ENCODE peak calls at places on chromosomes 16 and 17, in seven cellular contexts. X, P, H, M, T, D and R are unnamed samples.

GRCh38 chr16:72560617-72561016 is 388.7 kb upstream of the PMFBP1 start:
- DNase-seq in X (no peak), P (no peak), H (no peak), M (no peak), T (no peak), D (no peak), R (no peak)

GRCh38 chr17:77279448-77280303 is 138.9 kb downstream of the SEC14L1 start:
- DNase-seq in X (peak), P (no peak), H (no peak), M (no peak), T (no peak), D (no peak), R (no peak)

GRCh38 chr17:67449065-67449464 is 72.0 kb downstream of the PITPNC1 start:
- DNase-seq in X (peak), P (no peak), H (no peak), M (no peak), T (no peak), D (no peak), R (no peak)

GRCh38 chr17:19537116-19537515 is 3.5 kb downstream of the SLC47A1 start:
- DNase-seq in X (no peak), P (no peak), H (no peak), M (no peak), T (no peak), D (no peak), R (no peak)

GRCh38 chr17:65783845-65784334 is 222.4 kb upstream of the AXIN2 start:
- DNase-seq in X (peak), P (peak), H (no peak), M (peak), T (no peak), D (no peak), R (no peak)

GRCh38 chr17:82236142-82236971 is 7.5 kb downstream of the SLC16A3 start:
- DNase-seq in X (peak), P (no peak), H (no peak), M (peak), T (peak), D (peak), R (no peak)

GRCh38 chr17:4354862-4355514 is 11.5 kb downstream of the UBE2G1 start:
- DNase-seq in X (no peak), P (no peak), H (no peak), M (no peak), T (no peak), D (no peak), R (no peak)

GRCh38 chr16:11497329-11497805 is 89.4 kb downstream of the LITAF start:
- DNase-seq in X (peak), P (peak), H (peak), M (peak), T (peak), D (peak), R (peak)

GRCh38 chr17:80912451-80912850 is 79.2 kb upstream of the CHMP6 start:
- DNase-seq in X (no peak), P (no peak), H (no peak), M (no peak), T (no peak), D (no peak), R (peak)

GRCh38 chr17:81428945-81429344 is 33.7 kb downstream of the BAHCC1 start:
- DNase-seq in X (no peak), P (no peak), H (no peak), M (no peak), T (no peak), D (no peak), R (no peak)

GRCh38 chr16:82634955-82635610 is 8.3 kb downstream of the CDH13 start:
- DNase-seq in X (no peak), P (no peak), H (no peak), M (no peak), T (no peak), D (no peak), R (no peak)

GRCh38 chr17:37766951-37767350 is 22.1 kb upstream of the HNF1B start:
- DNase-seq in X (no peak), P (no peak), H (no peak), M (peak), T (no peak), D (no peak), R (no peak)

GRCh38 chr17:17749921-17750320 is 68.7 kb downstream of the RAI1 start:
- DNase-seq in X (peak), P (peak), H (peak), M (peak), T (no peak), D (peak), R (no peak)

GRCh38 chr17:72122668-72123495 is 2.1 kb downstream of the SOX9 start:
- DNase-seq in X (peak), P (no peak), H (no peak), M (no peak), T (peak), D (no peak), R (peak)

GRCh38 chr17:42406602-42407288 is 16.3 kb downstream of the CAVIN1 start:
- DNase-seq in X (no peak), P (no peak), H (no peak), M (no peak), T (no peak), D (no peak), R (no peak)

GRCh38 chr16:30131869-30132475 is 9.0 kb upstream of the MAPK3 start:
- DNase-seq in X (no peak), P (no peak), H (no peak), M (no peak), T (no peak), D (peak), R (no peak)

GRCh38 chr17:48293319-48294192 is 136.5 kb downstream of the SKAP1 start:
- DNase-seq in X (no peak), P (no peak), H (no peak), M (peak), T (no peak), D (no peak), R (no peak)

GRCh38 chr16:68319185-68319908 is 8.5 kb downstream of the PRMT7 start:
- DNase-seq in X (no peak), P (no peak), H (no peak), M (no peak), T (no peak), D (no peak), R (no peak)

GRCh38 chr16:71966932-71967331 is 33.3 kb downstream of the PKD1L3 start:
- DNase-seq in X (no peak), P (no peak), H (no peak), M (no peak), T (no peak), D (no peak), R (no peak)

GRCh38 chr16:69131749-69132423 is 502 bp downstream of the CHTF8 start:
- DNase-seq in X (peak), P (peak), H (peak), M (peak), T (peak), D (no peak), R (peak)

GRCh38 chr16:57617604-57618111 is 10.8 kb upstream of the ADGRG1 start:
- DNase-seq in X (no peak), P (no peak), H (no peak), M (no peak), T (no peak), D (peak), R (no peak)

GRCh38 chr17:64787921-64788271 is 125.8 kb upstream of the SMURF2 start:
- DNase-seq in X (no peak), P (no peak), H (no peak), M (no peak), T (no peak), D (no peak), R (no peak)

GRCh38 chr17:5629133-5629532 is 44.8 kb upstream of the NLRP1 start:
- DNase-seq in X (no peak), P (no peak), H (no peak), M (no peak), T (no peak), D (no peak), R (no peak)

DNA sequence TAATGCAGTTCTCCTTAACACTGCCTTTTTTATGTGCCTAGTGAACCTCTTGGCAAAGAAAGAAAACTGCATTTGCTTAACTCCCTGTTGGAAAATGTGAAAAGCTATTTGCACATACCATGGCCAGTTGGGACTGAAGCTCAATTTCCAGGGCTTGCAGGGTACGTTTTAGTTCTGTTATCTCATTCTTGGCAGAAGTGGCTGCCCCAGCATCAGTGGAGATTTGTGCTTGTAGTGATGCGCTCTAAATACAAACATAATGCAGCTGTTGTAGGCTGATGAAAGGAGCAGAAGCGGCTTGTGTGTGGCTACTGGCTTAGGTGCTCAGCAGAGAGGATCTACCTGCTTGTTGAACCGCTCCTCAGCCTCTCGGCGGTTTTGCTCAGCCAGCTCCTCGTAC is 3.7 kb downstream of the KRT24 start:
- DNase-seq in X (no peak), P (no peak), H (no peak), M (no peak), T (no peak), D (no peak), R (no peak)
- H3K27ac ChIP-seq in X (no peak), P (no peak), H (no peak), M (no peak), T (no peak), D (no peak), R (no peak)

GRCh38 chr16:84607694-84608093 is 10.2 kb downstream of the COTL1 start:
- DNase-seq in X (no peak), P (no peak), H (no peak), M (no peak), T (no peak), D (no peak), R (no peak)

GRCh38 chr16:84610385-84610784 is 7.5 kb downstream of the COTL1 start:
- DNase-seq in X (no peak), P (no peak), H (no peak), M (peak), T (no peak), D (no peak), R (no peak)

GRCh38 chr16:84606081-84606875 is 11.6 kb downstream of the COTL1 start:
- DNase-seq in X (no peak), P (no peak), H (no peak), M (no peak), T (no peak), D (no peak), R (no peak)

GRCh38 chr16:84607061-84607460 is 10.8 kb downstream of the COTL1 start:
- DNase-seq in X (no peak), P (no peak), H (no peak), M (no peak), T (no peak), D (no peak), R (no peak)

DNA sequence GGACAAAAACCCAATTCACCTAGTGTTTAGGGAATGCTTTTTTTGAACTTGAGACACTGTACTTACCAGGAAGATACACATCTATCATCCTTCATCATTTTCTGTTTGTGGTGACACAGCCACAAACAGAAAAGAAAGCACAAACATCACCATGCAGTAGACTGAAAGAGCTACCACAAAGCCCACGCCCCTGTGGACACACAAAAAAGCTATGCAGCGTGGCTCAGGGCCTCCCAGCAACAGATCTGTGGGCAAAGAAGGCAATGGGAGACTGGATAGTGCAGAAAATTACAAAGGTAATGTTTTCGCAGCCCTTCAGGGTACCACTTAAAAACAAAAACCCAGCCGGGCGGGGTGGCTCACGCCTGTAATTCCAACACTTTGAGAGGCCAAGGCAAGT is 9.6 kb downstream of the COTL1 start:
- DNase-seq in X (no peak), P (no peak), H (no peak), M (no peak), T (no peak), D (no peak), R (no peak)
- H3K4me3 ChIP-seq in X (no peak), P (no peak), H (no peak), M (no peak), T (no peak), D (no peak), R (no peak)

GRCh38 chr17:56779306-56779705 is 54.4 kb downstream of the C17orf67 start:
- DNase-seq in X (no peak), P (no peak), H (no peak), M (no peak), T (no peak), D (no peak), R (no peak)

GRCh38 chr17:56781944-56782737 is 51.6 kb downstream of the C17orf67 start:
- DNase-seq in X (no peak), P (no peak), H (no peak), M (no peak), T (no peak), D (no peak), R (no peak)

GRCh38 chr17:56777859-56778258 is 55.9 kb downstream of the C17orf67 start:
- DNase-seq in X (no peak), P (peak), H (no peak), M (no peak), T (no peak), D (no peak), R (no peak)

GRCh38 chr17:56778898-56779297 is 54.8 kb downstream of the C17orf67 start:
- DNase-seq in X (no peak), P (no peak), H (no peak), M (no peak), T (no peak), D (no peak), R (no peak)

GRCh38 chr17:56779898-56780777 is 53.6 kb downstream of the C17orf67 start:
- DNase-seq in X (peak), P (peak), H (peak), M (peak), T (peak), D (peak), R (peak)
- TF ChIP-seq CTCF in X (peak), P (peak), H (peak), M (peak), T (peak), D (peak), R (peak)

DNA sequence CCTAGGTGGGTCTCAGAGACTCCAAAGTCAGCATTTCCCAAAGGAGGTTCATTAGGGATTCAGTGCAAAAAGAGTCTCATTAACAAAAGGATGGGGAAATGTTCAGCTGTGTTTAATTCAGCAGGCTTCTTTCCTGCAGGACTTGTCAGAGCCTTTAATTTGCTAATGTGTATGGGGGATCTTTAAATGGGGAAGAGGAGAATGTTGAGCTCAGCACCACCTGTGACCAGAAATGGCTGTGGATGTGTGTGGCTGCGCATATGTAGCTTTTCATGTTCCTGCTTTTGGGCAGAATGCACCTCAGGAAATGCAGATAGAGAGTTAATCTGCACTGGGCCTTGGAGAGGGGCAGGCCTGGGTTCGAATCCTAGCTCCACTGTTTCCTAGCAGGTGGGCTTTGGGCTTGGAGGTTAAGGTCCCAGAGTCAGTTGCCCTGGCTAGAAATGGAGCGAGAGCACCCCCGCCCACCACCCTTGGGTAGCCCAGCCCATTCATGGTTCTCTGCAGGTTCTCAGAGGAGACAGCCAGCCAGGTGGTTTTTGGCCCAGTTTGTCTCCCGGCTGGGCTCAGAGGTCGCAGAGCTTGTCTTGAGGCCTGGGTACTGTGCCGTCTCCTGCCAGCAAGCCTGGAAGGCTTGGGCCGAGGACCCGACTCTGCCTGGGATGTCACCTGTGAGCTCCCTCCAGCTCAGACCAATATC is 9.2 kb downstream of the ADCY7 start:
- DNase-seq in X (no peak), P (no peak), H (no peak), M (no peak), T (no peak), D (no peak), R (no peak)
- H3K27ac ChIP-seq in X (no peak), P (no peak), H (peak), M (no peak), T (peak), D (no peak), R (no peak)

GRCh38 chr17:9166678-9167077 is 145.4 kb downstream of the NTN1 start:
- DNase-seq in X (no peak), P (no peak), H (no peak), M (no peak), T (no peak), D (no peak), R (no peak)

GRCh38 chr17:9158545-9159452 is 137.5 kb downstream of the NTN1 start:
- DNase-seq in X (peak), P (no peak), H (no peak), M (no peak), T (no peak), D (no peak), R (no peak)

DNA sequence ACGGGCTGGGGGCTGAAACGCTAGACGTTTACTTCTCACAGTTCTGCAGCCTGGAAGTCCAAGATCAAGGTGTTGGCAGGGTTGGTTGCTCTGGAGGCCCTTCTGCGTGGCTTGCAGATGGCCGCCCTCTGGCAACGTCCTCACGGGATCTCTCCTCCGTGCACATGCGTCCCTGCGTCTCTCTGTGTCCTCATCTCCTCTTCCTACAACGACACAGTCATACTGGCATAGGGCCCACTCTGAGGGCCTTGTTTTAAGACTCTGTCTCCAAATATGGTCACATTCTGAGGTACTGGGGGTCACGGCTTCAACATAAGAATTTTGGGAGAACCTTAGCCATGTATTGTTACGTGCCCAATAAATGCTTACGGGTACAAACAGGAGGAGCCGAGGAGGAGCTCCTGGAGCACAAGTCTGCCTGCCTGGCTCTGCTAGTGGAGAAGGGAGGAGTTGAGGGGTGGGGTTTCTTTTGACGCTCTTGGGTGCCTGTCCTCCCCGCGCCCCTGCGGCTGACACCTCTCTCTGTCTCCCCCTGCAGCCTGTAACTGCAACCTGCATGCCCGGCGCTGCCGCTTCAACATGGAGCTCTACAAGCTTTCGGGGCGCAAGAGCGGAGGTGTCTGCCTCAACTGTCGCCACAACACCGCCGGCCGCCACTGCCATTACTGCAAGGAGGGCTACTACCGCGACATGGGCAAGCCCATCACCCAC is 141.1 kb downstream of the NTN1 start:
- DNase-seq in X (no peak), P (no peak), H (no peak), M (peak), T (no peak), D (no peak), R (peak)
- H3K4me3 ChIP-seq in X (no peak), P (no peak), H (no peak), M (no peak), T (no peak), D (no peak), R (peak)

GRCh38 chr16:20441221-20441620 is 10.1 kb upstream of the ACSM2A start:
- DNase-seq in X (no peak), P (no peak), H (no peak), M (no peak), T (no peak), D (no peak), R (no peak)
- TF ChIP-seq CTCF in X (no peak), P (no peak), H (no peak), M (no peak), T (no peak), D (no peak), R (no peak)

GRCh38 chr16:2498085-2498484 is 15.7 kb upstream of the ATP6V0C start:
- DNase-seq in X (no peak), P (no peak), H (no peak), M (no peak), T (no peak), D (no peak), R (no peak)

GRCh38 chr16:2499454-2499853 is 14.3 kb upstream of the ATP6V0C start:
- DNase-seq in X (no peak), P (no peak), H (no peak), M (no peak), T (no peak), D (no peak), R (no peak)

GRCh38 chr16:2499890-2500633 is 13.7 kb upstream of the ATP6V0C start:
- DNase-seq in X (no peak), P (no peak), H (no peak), M (no peak), T (no peak), D (no peak), R (no peak)

GRCh38 chr16:2497641-2498040 is 16.1 kb upstream of the ATP6V0C start:
- DNase-seq in X (no peak), P (no peak), H (no peak), M (no peak), T (no peak), D (no peak), R (no peak)

GRCh38 chr16:2498531-2499253 is 15.1 kb upstream of the ATP6V0C start:
- DNase-seq in X (no peak), P (no peak), H (no peak), M (no peak), T (peak), D (no peak), R (no peak)
- H3K27ac ChIP-seq in X (no peak), P (no peak), H (peak), M (no peak), T (peak), D (no peak), R (no peak)

DNA sequence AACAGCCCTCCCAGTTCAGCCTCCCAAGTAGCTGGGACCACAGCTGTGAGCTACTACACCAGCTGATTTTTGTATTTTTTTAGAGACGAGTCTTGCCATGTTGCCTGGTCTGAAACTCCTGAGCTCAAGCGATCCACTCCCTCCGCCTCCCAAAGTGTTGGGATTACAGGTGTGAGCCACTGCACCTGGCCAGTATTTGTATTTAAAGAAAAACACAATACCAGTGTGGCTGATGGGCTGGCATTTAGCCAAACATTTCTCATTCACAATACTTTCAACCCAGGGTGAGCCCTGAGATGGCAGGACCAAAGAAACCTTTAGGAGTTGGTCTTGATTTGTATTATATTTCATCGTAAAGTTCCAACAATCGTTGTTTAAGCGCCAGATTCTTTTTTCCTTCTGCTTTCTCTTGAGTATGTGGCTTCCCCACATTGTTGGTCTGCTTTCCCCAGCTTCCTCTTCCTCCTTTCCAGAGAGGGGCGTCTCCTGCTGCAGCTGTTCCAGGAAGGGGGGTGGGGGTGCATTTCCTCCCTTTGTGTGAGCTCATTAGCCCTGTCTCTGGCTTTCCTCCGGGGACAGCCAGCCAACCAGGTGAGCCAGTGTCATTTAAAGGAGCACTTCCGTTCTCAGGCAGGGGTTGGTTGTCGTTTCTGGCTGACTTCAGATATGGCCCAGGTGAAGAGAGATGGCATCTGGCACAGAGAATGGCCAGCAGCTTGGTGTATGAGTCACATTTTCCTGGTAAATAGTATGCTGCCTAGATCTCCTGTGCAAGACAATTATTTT is 79.9 kb downstream of the GPRC5B start:
- DNase-seq in X (peak), P (no peak), H (peak), M (no peak), T (peak), D (no peak), R (peak)
- H3K4me3 ChIP-seq in X (no peak), P (no peak), H (no peak), M (no peak), T (no peak), D (no peak), R (no peak)